ENCODE peak calls at places on chromosome 7, in nine cellular contexts. N is cardiac muscle cell, O is spleen, D is HCT116, R is prostate gland, Q is transverse colon, L is upper lobe of left lung, F is A549, A is endothelial cell of umbilical vein. U is an unnamed sample. For H3K4me1, the result is how much of the 10 kb centered on the place peaks cover.

GRCh38 chr7:47755248-47755647 is 173.3 kb upstream of the TNS3 start:
- DNase-seq in R (no peak), L (no peak), O (no peak), Q (no peak), A (no peak), D (no peak), N (no peak), F (no peak), U (no peak)

GRCh38 chr7:99734987-99735386 is at the start of gene CYP3A7:
- DNase-seq in A (no peak), D (no peak), Q (no peak), O (no peak), N (no peak), R (no peak), F (no peak), L (no peak), U (no peak)

GRCh38 chr7:142690554-142691182 is 58.6 kb upstream of the PRSS1 start:
- DNase-seq in Q (no peak), L (no peak), F (no peak), N (no peak), R (no peak), A (no peak), O (no peak), D (no peak), U (no peak)

GRCh38 chr7:50321678-50322077 is 17.2 kb downstream of the IKZF1 start:
- DNase-seq in F (no peak), R (no peak), L (no peak), D (no peak), Q (no peak), O (no peak), N (no peak), A (no peak), U (no peak)

GRCh38 chr7:50393076-50393475 is 57.1 kb downstream of the FIGNL1 start:
- DNase-seq in D (no peak), N (no peak), O (no peak), R (no peak), L (no peak), F (no peak), Q (no peak), A (no peak), U (no peak)

GRCh38 chr7:113968713-113969112 is 49.9 kb upstream of the PPP1R3A start:
- DNase-seq in F (no peak), O (no peak), D (no peak), L (no peak), A (no peak), N (no peak), Q (no peak), R (no peak), U (no peak)

GRCh38 chr7:84647797-84648762 is 453.5 kb upstream of the SEMA3A start:
- DNase-seq in F (no peak), D (no peak), Q (no peak), A (peak), L (no peak), R (no peak), O (no peak), N (peak), U (no peak)

GRCh38 chr7:129853661-129854268 is 99.0 kb downstream of the UBE2H start:
- DNase-seq in L (no peak), A (peak), O (no peak), D (peak), N (peak), F (no peak), Q (no peak), R (peak), U (no peak)

GRCh38 chr7:40221836-40222235 is 87.0 kb downstream of the SUGCT start:
- DNase-seq in D (no peak), F (no peak), O (no peak), A (no peak), L (no peak), R (no peak), N (peak), Q (no peak), U (peak)

GRCh38 chr7:82605247-82605864 is 161.8 kb upstream of the CACNA2D1 start:
- DNase-seq in R (no peak), N (peak), D (peak), O (no peak), F (peak), A (peak), L (no peak), Q (no peak), U (no peak)

GRCh38 chr7:104629393-104629792 is 301.0 kb downstream of the LHFPL3 start:
- DNase-seq in R (no peak), A (no peak), O (no peak), L (no peak), Q (no peak), N (no peak), D (no peak), F (no peak), U (no peak)

GRCh38 chr7:7416031-7416968 is 119.4 kb downstream of the COL28A1 start:
- DNase-seq in R (peak), D (no peak), O (no peak), L (no peak), F (no peak), A (no peak), Q (peak), N (peak), U (no peak)
- TF ChIP-seq CTCF in R (no peak), D (no peak), O (no peak), L (no peak), F (no peak), A (no peak), Q (no peak), N (no peak), U (no peak)

DNA sequence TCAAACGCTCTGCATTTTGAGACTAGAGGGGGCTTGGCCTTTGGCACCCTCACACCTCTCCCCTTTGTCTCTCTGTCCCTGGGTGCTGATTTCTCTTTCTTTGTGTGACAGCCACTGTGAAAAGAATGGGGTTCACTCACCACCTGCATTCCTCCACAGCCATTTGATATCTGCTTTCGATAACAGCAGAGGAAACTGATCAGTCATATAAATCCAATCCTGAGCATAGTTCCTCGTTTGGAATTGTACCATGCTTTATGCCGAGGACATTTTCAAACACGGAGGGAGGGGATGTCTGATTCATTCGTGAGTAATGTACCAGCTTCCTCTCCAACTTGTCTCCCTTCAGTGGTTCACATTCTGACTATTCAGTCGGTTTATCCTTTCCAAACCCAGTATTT is 15.8 kb downstream of the MET start:
- DNase-seq in R (no peak), D (peak), N (peak), L (no peak), A (peak), Q (no peak), O (no peak), F (peak), U (no peak)
- H3K4me3 ChIP-seq in R (no peak), D (no peak), N (no peak), L (no peak), A (no peak), Q (no peak), O (no peak), F (peak), U (no peak)

GRCh38 chr7:158819571-158820203 is 9.6 kb downstream of the ESYT2 start:
- DNase-seq in F (no peak), N (peak), A (no peak), R (no peak), L (no peak), O (no peak), D (no peak), Q (no peak), U (no peak)
- H3K4me1 ChIP-seq in F (half or more), N (under half), A (half or more), R (under half), L (half or more), O (under half), D (half or more), Q (half or more), U (under half)

DNA sequence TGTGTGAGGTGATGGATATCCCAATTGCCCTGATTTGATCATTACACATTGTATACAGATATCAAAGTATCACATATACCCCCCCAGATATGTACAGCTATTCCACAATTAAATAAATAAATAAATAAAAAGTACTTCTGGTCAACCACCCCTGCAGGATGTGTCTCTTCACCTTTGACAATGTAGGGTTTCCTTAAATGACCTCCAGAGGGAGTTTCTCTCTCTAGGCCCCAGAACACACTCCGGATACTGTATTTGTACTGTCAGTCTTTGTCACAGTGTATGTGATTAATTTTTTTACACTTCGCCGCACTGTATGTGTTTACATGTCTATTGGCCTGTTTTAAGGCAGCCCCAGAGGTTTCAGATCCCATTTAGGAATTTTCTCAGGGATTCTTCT is 123.6 kb downstream of the ADCYAP1R1 start:
- DNase-seq in D (no peak), A (no peak), O (no peak), N (no peak), F (peak), R (no peak), L (no peak), Q (no peak), U (no peak)
- TF ChIP-seq CTCF in D (peak), A (no peak), O (no peak), N (no peak), F (peak), R (no peak), L (no peak), Q (no peak), U (no peak)

U was measured in ascending aorta.